ENCODE peak calls at places on chromosomes 6 and 20, in seven cellular contexts. S, F, T, H, I, B and C are unnamed samples.

GRCh38 chr6:36874016-36874442 is 574 bp downstream of the PPIL1 start:
- DNase-seq in S (no peak), F (no peak), T (no peak), H (no peak), I (no peak), B (no peak), C (no peak)

GRCh38 chr6:166032366-166033171 is 135.1 kb downstream of the TBXT start:
- DNase-seq in S (no peak), F (peak; percentile 37), T (no peak), H (peak; percentile 79), I (peak; percentile 85), B (no peak), C (no peak)

GRCh38 chr6:56902551-56903464 is 52.1 kb upstream of the BEND6 start:
- DNase-seq in S (no peak), F (peak; percentile 54), T (no peak), H (no peak), I (no peak), B (peak; percentile 66), C (no peak)

GRCh38 chr6:134453792-134454510 is 136.0 kb upstream of the SGK1 start:
- DNase-seq in S (no peak), F (no peak), T (no peak), H (no peak), I (no peak), B (no peak), C (no peak)

GRCh38 chr20:14673164-14673563 is 335.8 kb upstream of the FLRT3 start:
- DNase-seq in S (no peak), F (no peak), T (no peak), H (no peak), I (no peak), B (no peak), C (no peak)

GRCh38 chr6:593139-593906 is 63.6 kb downstream of the HUS1B start:
- DNase-seq in S (peak; percentile 67), F (peak; percentile 35), T (peak; percentile 66), H (no peak), I (no peak), B (peak; percentile 44), C (peak; percentile 55)

GRCh38 chr6:11069760-11070159 is 23.9 kb upstream of the SMIM13 start:
- DNase-seq in S (no peak), F (no peak), T (no peak), H (no peak), I (no peak), B (no peak), C (no peak)

GRCh38 chr6:21396313-21396712 is 197.2 kb upstream of the SOX4 start:
- DNase-seq in S (no peak), F (peak; percentile 9), T (no peak), H (no peak), I (no peak), B (peak; percentile 56), C (no peak)

GRCh38 chr6:157150076-157150475 is 173.2 kb downstream of the TMEM242 start:
- DNase-seq in S (no peak), F (no peak), T (no peak), H (no peak), I (no peak), B (no peak), C (no peak)

GRCh38 chr6:132161283-132161682 is 210.1 kb upstream of the CCN2 start:
- DNase-seq in S (no peak), F (peak; percentile 33), T (no peak), H (no peak), I (no peak), B (peak; percentile 59), C (peak; percentile 20)

GRCh38 chr20:24673678-24674570 is 204.5 kb downstream of the SYNDIG1 start:
- DNase-seq in S (no peak), F (peak; percentile 68), T (no peak), H (no peak), I (peak; percentile 26), B (peak; percentile 63), C (no peak)

DNA sequence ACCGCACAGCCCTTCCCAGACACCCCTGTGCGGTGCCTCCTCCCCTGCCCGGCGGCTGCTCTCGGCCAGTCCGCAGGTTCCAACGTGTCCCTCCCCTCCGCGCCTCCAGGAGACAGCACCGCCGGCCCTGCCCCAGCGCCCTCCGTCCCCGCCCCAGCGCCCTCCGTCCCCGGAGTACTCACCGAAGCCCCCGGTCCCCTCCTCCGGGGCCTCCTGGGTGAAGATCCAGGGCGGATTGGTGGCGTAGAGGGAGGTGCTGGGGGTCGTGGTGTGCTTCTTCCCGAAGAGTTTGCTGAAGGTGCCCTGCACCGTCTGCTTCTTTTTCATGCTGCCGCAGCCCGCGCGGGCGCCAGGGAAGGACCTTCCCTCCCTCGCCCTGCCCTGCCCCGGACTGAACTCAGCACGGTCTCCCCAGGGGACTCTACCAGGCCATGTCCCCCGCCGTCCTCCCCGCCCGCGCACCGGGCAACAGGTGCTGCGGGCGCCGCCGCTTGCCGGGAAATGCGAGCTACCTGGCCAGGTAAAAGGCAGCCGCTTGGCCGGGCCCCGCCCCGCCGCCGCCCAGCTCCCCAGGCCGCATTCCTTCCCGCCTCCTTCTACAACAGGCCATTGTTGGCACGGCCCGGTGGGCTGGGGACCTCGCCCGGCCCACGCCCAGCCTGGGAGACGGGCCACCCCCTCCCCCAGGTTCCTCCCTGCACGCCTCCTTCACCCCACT is at the start of gene C6orf132:
- DNase-seq in S (peak; percentile 71), F (no peak), T (no peak), H (no peak), I (no peak), B (peak; percentile 9), C (peak; percentile 48)
- TF ChIP-seq CTCF in S (no peak), F (no peak), T (no peak), H (no peak), I (no peak), B (no peak), C (no peak)

GRCh38 chr20:39268566-39268965 is 306.4 kb downstream of the DHX35 start:
- DNase-seq in S (no peak), F (no peak), T (no peak), H (no peak), I (no peak), B (no peak), C (no peak)

GRCh38 chr20:39271205-39271604 is 309.1 kb downstream of the DHX35 start:
- DNase-seq in S (no peak), F (no peak), T (no peak), H (peak; percentile 44), I (peak; percentile 69), B (no peak), C (no peak)

GRCh38 chr20:39266989-39267388 is 304.8 kb downstream of the DHX35 start:
- DNase-seq in S (no peak), F (no peak), T (no peak), H (no peak), I (no peak), B (no peak), C (no peak)

GRCh38 chr20:39269493-39270217 is 307.5 kb downstream of the DHX35 start:
- DNase-seq in S (no peak), F (no peak), T (no peak), H (no peak), I (no peak), B (no peak), C (no peak)

DNA sequence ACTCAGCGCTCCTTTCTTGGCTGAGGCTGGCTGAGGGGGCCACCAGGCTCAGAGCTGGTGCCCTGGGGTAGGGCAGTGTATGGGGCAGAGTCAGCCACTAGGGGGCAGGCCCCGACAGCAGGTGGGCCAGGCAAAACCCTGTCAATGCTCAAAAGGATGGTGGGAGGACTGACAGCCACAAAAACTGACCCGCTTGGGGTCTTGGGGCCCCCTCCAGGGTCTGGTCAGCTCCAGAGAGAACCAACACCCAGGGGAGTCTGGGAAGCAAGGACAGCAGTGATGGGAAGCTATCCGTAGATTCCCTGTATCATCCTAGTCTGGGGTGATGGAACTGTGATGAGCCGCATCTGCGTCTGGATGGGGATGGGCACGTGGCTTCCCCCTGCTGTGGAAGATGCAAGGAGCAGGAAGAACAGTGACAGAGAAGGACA is 306.9 kb downstream of the DHX35 start:
- DNase-seq in S (peak; percentile 83), F (no peak), T (peak; percentile 24), H (peak; percentile 51), I (peak; percentile 70), B (no peak), C (peak; percentile 82)
- TF ChIP-seq CTCF in S (peak; percentile 95), F (peak; percentile 84), T (peak; percentile 47), H (peak; percentile 89), I (peak; percentile 89), B (peak; percentile 83), C (peak; percentile 93)

DNA sequence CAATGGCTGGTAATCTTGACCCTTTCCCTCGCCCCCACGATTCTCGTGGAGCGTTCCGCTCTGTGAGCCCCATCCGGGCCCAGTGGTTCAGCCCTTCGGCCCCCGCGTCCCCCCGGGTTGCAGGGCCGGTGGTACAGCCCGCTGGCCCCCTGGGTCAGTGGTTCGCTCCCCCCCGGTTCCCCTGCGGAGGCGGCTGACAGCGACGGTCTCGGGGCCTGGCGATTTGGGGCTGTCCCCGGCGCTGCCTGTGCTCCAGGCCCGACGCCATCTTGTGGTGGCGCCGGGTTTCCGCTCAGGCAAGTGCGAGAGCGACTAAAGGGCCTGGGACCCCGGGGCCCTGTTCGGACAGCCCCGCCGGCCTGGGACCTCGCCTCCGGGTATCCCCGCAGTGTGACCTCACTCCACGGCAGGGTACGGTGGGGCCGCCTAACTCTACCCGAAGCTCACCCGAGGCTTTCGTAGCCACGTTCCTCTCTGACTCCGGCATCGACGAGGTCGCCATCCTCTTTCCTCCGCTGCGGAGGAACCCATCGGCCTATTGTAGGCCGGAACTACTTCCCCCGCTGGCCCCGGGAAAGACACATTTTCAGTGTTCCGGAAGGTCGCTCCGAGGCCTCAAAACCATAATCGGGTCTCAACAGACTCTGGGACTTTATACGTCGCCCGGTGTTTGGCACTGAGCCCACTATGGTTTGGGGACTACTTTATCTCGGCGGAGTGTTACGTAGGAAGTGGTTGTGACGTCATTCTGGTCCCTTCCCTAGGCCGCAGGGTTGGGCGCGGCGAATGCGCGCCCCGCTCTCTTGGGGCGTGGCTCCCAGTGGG is at the start of gene ZNF335:
- DNase-seq in S (peak; percentile 95), F (peak; percentile 96), T (peak; percentile 92), H (peak; percentile 96), I (peak; percentile 98), B (peak; percentile 92), C (peak; percentile 94)
- TF ChIP-seq CTCF in S (no peak), F (no peak), T (no peak), H (peak; percentile 54), I (peak; percentile 51), B (peak; percentile 75), C (peak; percentile 61)

GRCh38 chr6:79189760-79190159 is 44.7 kb downstream of the HMGN3 start:
- DNase-seq in S (no peak), F (no peak), T (no peak), H (no peak), I (no peak), B (no peak), C (no peak)

GRCh38 chr6:79188885-79189505 is 45.5 kb downstream of the HMGN3 start:
- DNase-seq in S (no peak), F (no peak), T (no peak), H (no peak), I (no peak), B (no peak), C (no peak)

GRCh38 chr6:79184086-79184485 is 50.4 kb downstream of the HMGN3 start:
- DNase-seq in S (no peak), F (no peak), T (no peak), H (no peak), I (no peak), B (no peak), C (no peak)

GRCh38 chr6:79188101-79188500 is 46.4 kb downstream of the HMGN3 start:
- DNase-seq in S (no peak), F (no peak), T (no peak), H (no peak), I (no peak), B (no peak), C (no peak)

DNA sequence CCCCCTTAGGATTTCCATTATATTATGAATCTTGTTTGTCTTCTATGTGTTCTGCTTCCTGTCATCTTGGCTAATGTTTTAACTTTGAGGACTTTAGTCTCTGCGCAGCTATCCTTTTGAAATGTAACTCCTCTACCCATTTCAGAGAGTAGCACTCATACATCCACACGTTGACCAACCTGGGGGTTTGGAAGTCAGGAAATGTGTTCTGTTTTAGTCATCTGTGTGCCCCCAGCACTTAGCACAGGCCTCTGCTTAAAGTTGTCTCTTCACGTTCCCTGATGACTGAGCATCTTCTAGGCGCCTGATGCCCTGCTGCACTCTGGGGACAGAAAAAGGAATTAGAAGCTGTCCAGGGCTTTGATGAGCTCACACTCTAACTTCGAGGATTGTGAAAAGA is 47.9 kb downstream of the HMGN3 start:
- DNase-seq in S (no peak), F (no peak), T (no peak), H (no peak), I (no peak), B (no peak), C (no peak)
- TF ChIP-seq CTCF in S (no peak), F (no peak), T (no peak), H (no peak), I (no peak), B (no peak), C (no peak)